ENCODE peak calls at places on chromosomes 3 and 15, in ten cellular contexts. M is K562, I is transverse colon, Y is stomach, E is sigmoid colon, Z is ovary, W is tibial nerve, C is HepG2, T is SK-N-SH, H is H1. R is an unnamed sample. For H3K36me3, the result is how much of the 10 kb centered on the place peaks cover.

GRCh38 chr15:66293419-66294156 is at the start of gene DIS3L:
- DNase-seq in Z (peak), H (no peak), I (peak), E (peak), C (peak), M (peak), Y (peak), T (peak), W (peak), R (peak)

GRCh38 chr3:194540268-194540937 is 53.6 kb upstream of the ATP13A3 start:
- DNase-seq in C (no peak), W (no peak), Z (peak), H (no peak), E (no peak), I (no peak), T (no peak), Y (peak), M (no peak), R (peak)

GRCh38 chr15:51401872-51402517 is 60.5 kb downstream of the GLDN start:
- DNase-seq in W (no peak), H (no peak), Z (no peak), I (peak), C (peak), T (peak), M (peak), Y (peak), E (no peak), R (no peak)

GRCh38 chr3:190709351-190709773 is 153.1 kb downstream of the GMNC start:
- DNase-seq in M (no peak), C (no peak), Z (no peak), I (no peak), H (no peak), E (no peak), T (no peak), W (no peak), Y (no peak), R (no peak)

GRCh38 chr3:186277268-186277909 is 84.6 kb downstream of the DGKG start:
- DNase-seq in T (no peak), Y (no peak), C (peak), Z (no peak), I (no peak), E (no peak), W (no peak), M (peak), H (no peak), R (no peak)

GRCh38 chr15:47504624-47505256 is 212.6 kb upstream of the SEMA6D start:
- DNase-seq in H (no peak), Y (no peak), Z (no peak), E (no peak), I (no peak), T (no peak), W (no peak), M (no peak), C (no peak), R (no peak)

GRCh38 chr15:48928877-48929538 is 34.7 kb downstream of the SHC4 start:
- DNase-seq in Z (no peak), Y (no peak), W (no peak), E (no peak), I (no peak), T (no peak), M (no peak), H (no peak), C (no peak), R (no peak)

GRCh38 chr15:26767169-26767670 is 5.6 kb downstream of the GABRB3 start:
- DNase-seq in E (no peak), H (peak), T (peak), M (no peak), I (no peak), Y (no peak), W (no peak), Z (no peak), C (no peak), R (no peak)

GRCh38 chr15:80173022-80173759 is 20.4 kb downstream of the FAH start:
- DNase-seq in H (peak), W (peak), M (peak), E (peak), T (peak), Z (peak), C (peak), I (peak), Y (peak), R (no peak)

GRCh38 chr3:193211173-193211572 is 29.8 kb upstream of the PLAAT1 start:
- DNase-seq in E (no peak), Y (no peak), W (no peak), I (no peak), T (no peak), C (no peak), H (no peak), M (no peak), Z (no peak), R (no peak)

GRCh38 chr15:64634576-64635485 is 140.6 kb downstream of the RBPMS2 start:
- DNase-seq in Z (no peak), I (no peak), H (peak), C (peak), M (no peak), T (no peak), E (no peak), W (no peak), Y (no peak), R (no peak)

GRCh38 chr3:176937546-176937945 is 259.7 kb downstream of the TBL1XR1 start:
- DNase-seq in W (no peak), I (no peak), C (no peak), T (no peak), Y (no peak), M (no peak), E (no peak), Z (no peak), H (no peak), R (no peak)

GRCh38 chr15:25250906-25251622 is 187.8 kb downstream of the UBE3A start:
- DNase-seq in Z (no peak), M (no peak), T (no peak), E (peak), C (no peak), H (no peak), Y (no peak), W (no peak), I (no peak), R (peak)

GRCh38 chr15:38002883-38003477 is 68.5 kb downstream of the TMCO5A start:
- DNase-seq in Z (no peak), Y (peak), T (no peak), H (peak), C (peak), W (no peak), M (no peak), I (peak), E (no peak), R (no peak)

GRCh38 chr3:119034256-119035013 is at the start of gene IGSF11:
- DNase-seq in M (peak), Z (peak), C (peak), W (peak), Y (peak), E (peak), H (peak), I (peak), T (peak), R (peak)

GRCh38 chr3:133448478-133449122 is 48.7 kb downstream of the BFSP2 start:
- DNase-seq in I (peak), C (no peak), T (no peak), H (no peak), M (no peak), Y (no peak), Z (no peak), E (no peak), W (no peak), R (no peak)

GRCh38 chr3:146375214-146375613 is 94.1 kb downstream of the PLSCR2 start:
- DNase-seq in W (no peak), Z (peak), I (no peak), Y (no peak), M (no peak), C (no peak), E (no peak), H (no peak), T (no peak), R (no peak)

GRCh38 chr15:63049747-63050439 is 7.3 kb downstream of the TPM1 start:
- DNase-seq in H (no peak), C (peak), Y (no peak), E (no peak), I (no peak), M (no peak), Z (no peak), W (no peak), T (no peak), R (no peak)

GRCh38 chr3:78822741-78823140 is 945.1 kb downstream of the ROBO1 start:
- DNase-seq in H (no peak), W (no peak), C (no peak), E (no peak), Y (no peak), T (no peak), I (no peak), Z (no peak), M (no peak), R (no peak)

GRCh38 chr3:170961616-170962400 is 53.4 kb upstream of the EIF5A2 start:
- DNase-seq in Z (no peak), E (no peak), M (peak), H (no peak), T (peak), W (no peak), Y (no peak), I (no peak), C (peak), R (no peak)

GRCh38 chr15:80825361-80826030 is 46.3 kb downstream of the CEMIP start:
- DNase-seq in I (no peak), E (no peak), T (no peak), Y (no peak), Z (no peak), C (no peak), M (no peak), H (no peak), W (no peak), R (no peak)

GRCh38 chr3:179671709-179672337 is 19.0 kb downstream of the USP13 start:
- DNase-seq in T (no peak), E (no peak), W (no peak), I (no peak), H (no peak), C (peak), Z (no peak), Y (no peak), M (no peak), R (no peak)

GRCh38 chr3:56790016-56790950 is 11.5 kb downstream of the ARHGEF3 start:
- DNase-seq in T (no peak), H (no peak), W (no peak), Y (no peak), M (no peak), E (peak), Z (no peak), I (no peak), C (no peak), R (no peak)

GRCh38 chr3:126678691-126679317 is 23.9 kb upstream of the TXNRD3 start:
- DNase-seq in Y (no peak), I (peak), Z (no peak), E (no peak), W (no peak), M (no peak), T (no peak), H (no peak), C (no peak), R (no peak)

GRCh38 chr15:88752956-88753355 is 50.3 kb upstream of the ACAN start:
- DNase-seq in M (no peak), I (no peak), E (no peak), Z (no peak), H (no peak), W (no peak), C (no peak), T (no peak), Y (no peak), R (no peak)

GRCh38 chr3:108380128-108380795 is 83.9 kb downstream of the HHLA2 start:
- DNase-seq in E (no peak), M (no peak), I (no peak), T (no peak), W (no peak), Y (no peak), Z (no peak), H (no peak), C (no peak), R (no peak)

GRCh38 chr15:42319206-42319605 is 40.1 kb upstream of the CAPN3 start:
- DNase-seq in T (no peak), I (no peak), Y (no peak), H (no peak), E (no peak), C (no peak), W (no peak), Z (no peak), M (no peak), R (no peak)

GRCh38 chr15:72706266-72706665 is 20.3 kb downstream of the BBS4 start:
- DNase-seq in Z (no peak), C (no peak), M (peak), Y (no peak), H (no peak), W (no peak), E (no peak), I (no peak), T (no peak), R (no peak)

GRCh38 chr15:55334997-55335396 is 16.0 kb downstream of the PIGB start:
- DNase-seq in M (no peak), C (peak), E (no peak), H (no peak), T (no peak), W (no peak), I (no peak), Y (no peak), Z (no peak), R (no peak)

GRCh38 chr3:132629928-132630327 is 29.7 kb downstream of the ACAD11 start:
- DNase-seq in T (no peak), W (no peak), C (no peak), E (no peak), Z (no peak), M (no peak), Y (no peak), H (no peak), I (no peak), R (no peak)

GRCh38 chr3:31077021-31077601 is 182.7 kb upstream of the GADL1 start:
- DNase-seq in M (peak), Y (no peak), H (no peak), Z (no peak), E (no peak), T (no peak), I (no peak), W (no peak), C (peak), R (no peak)

GRCh38 chr3:179954226-179954870 is 82.4 kb downstream of the PEX5L start:
- DNase-seq in W (no peak), C (no peak), Y (no peak), H (no peak), M (no peak), T (no peak), I (no peak), Z (no peak), E (no peak), R (no peak)

GRCh38 chr3:32238027-32238815 is at the start of gene CMTM8:
- DNase-seq in Z (no peak), T (peak), M (peak), I (peak), H (no peak), W (no peak), E (no peak), Y (peak), C (peak), R (peak)

GRCh38 chr3:46692566-46692983 is 904 bp downstream of the ALS2CL start:
- DNase-seq in M (no peak), Z (peak), T (no peak), C (no peak), H (no peak), I (peak), E (no peak), Y (peak), W (no peak), R (peak)

GRCh38 chr15:60390231-60390630 is 7.6 kb downstream of the ANXA2 start:
- DNase-seq in Z (no peak), T (no peak), E (no peak), H (no peak), C (no peak), M (no peak), W (no peak), I (no peak), Y (no peak), R (no peak)
- H3K27ac ChIP-seq in Z (no peak), T (peak), E (peak), H (no peak), C (peak), M (no peak), W (peak), I (peak), Y (no peak), R (peak)

GRCh38 chr3:183032904-183033555 is 52.7 kb upstream of the DCUN1D1 start:
- DNase-seq in C (no peak), I (no peak), Y (no peak), T (no peak), W (no peak), Z (no peak), M (no peak), H (no peak), E (no peak), R (no peak)

GRCh38 chr3:183033746-183034145 is 53.4 kb upstream of the DCUN1D1 start:
- DNase-seq in W (no peak), T (no peak), I (no peak), Z (no peak), Y (no peak), C (no peak), E (no peak), M (no peak), H (no peak), R (no peak)

GRCh38 chr3:183027276-183027675 is 46.9 kb upstream of the DCUN1D1 start:
- DNase-seq in C (no peak), Y (no peak), H (no peak), I (no peak), T (no peak), E (no peak), W (no peak), Z (no peak), M (no peak), R (no peak)

GRCh38 chr3:183031826-183032225 is 51.5 kb upstream of the DCUN1D1 start:
- DNase-seq in T (no peak), Y (no peak), C (no peak), W (no peak), E (no peak), Z (no peak), M (no peak), I (no peak), H (no peak), R (no peak)

DNA sequence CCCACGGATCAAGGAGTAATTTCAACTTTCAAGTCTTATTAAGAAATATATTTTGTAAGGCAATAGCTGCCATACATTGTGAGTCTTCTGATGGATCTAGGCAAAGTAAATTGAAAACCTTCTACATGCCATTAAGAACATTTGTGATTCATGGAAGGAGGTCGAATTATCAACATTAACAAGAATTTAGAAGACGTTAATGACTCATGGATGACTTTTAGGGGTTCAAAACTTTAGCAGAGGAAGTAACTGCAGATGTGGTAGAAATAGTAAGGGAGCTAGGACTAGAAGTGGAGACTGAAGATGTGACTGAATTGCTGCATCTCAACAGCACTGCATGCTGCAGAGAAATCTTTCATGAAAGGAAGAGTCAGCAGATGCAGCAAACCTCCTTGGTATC is 48.1 kb upstream of the DCUN1D1 start:
- DNase-seq in M (no peak), H (no peak), T (no peak), E (no peak), W (no peak), I (no peak), C (no peak), Z (no peak), Y (no peak), R (no peak)
- H3K36me3 ChIP-seq in M (under half), H (under half), T (under half), E (under half), W (half or more), I (under half), C (under half), Z (under half), Y (half or more), R (half or more)

GRCh38 chr3:169722715-169723114 is 42.1 kb downstream of the TERC start:
- DNase-seq in I (no peak), T (no peak), H (no peak), E (no peak), M (no peak), C (no peak), W (no peak), Y (no peak), Z (no peak), R (no peak)
- TF ChIP-seq EP300 in I (no peak), T (no peak), H (no peak), E (no peak), M (no peak), C (no peak), W (no peak), Y (no peak), Z (no peak), R (no peak)

DNA sequence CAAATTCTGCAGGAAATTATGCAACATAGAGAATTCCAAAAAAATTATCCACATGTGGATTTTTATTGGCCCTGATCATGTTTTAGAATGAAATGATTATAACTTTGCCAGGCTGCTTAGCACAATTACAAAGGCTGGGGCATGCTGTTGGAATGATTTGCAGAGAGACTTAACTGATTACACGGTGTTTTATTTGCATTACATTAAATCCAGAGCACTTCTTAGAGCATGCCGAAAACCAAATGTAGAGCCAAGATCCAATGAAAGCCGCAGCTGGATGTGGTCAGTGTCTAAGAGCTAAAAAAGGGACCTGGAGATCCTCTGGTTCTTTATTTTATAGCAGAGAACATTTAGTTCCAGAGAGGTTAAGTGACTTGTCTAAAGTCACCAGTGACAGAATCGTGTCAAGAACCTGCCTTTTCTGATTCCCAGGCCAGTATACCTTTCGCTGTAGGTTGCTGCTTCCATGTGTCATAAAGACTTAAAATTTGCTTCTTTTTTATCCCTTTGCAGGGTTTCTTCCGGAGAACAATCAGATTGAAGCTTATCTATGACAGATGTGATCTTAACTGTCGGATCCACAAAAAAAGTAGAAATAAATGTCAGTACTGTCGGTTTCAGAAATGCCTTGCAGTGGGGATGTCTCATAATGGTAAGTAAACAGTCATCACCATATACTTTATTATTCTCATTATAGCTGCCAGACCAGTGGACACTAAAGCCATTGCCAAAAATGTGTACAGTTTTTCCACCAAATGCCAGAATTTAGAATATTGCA is 92.0 kb upstream of the TSEN2 start:
- DNase-seq in W (no peak), T (no peak), H (no peak), Y (no peak), Z (no peak), C (no peak), E (no peak), M (no peak), I (no peak), R (no peak)
- H3K27ac ChIP-seq in W (no peak), T (no peak), H (no peak), Y (no peak), Z (no peak), C (no peak), E (peak), M (no peak), I (peak), R (no peak)

GRCh38 chr3:10299679-10300078 is 6.9 kb upstream of the GHRL start:
- DNase-seq in H (no peak), C (no peak), Z (no peak), W (no peak), I (no peak), M (no peak), Y (no peak), E (no peak), T (no peak), R (no peak)

GRCh38 chr3:10303105-10303504 is 10.4 kb upstream of the GHRL start:
- DNase-seq in Z (no peak), T (no peak), Y (no peak), C (no peak), W (no peak), I (no peak), M (no peak), H (no peak), E (no peak), R (no peak)

GRCh38 chr3:10299175-10299574 is 6.4 kb upstream of the GHRL start:
- DNase-seq in C (no peak), Y (no peak), I (no peak), W (no peak), E (no peak), T (peak), M (no peak), Z (no peak), H (no peak), R (no peak)

GRCh38 chr3:10303785-10304184 is 11.0 kb upstream of the GHRL start:
- DNase-seq in C (no peak), Y (no peak), E (no peak), Z (no peak), T (no peak), H (no peak), M (no peak), W (no peak), I (no peak), R (no peak)

DNA sequence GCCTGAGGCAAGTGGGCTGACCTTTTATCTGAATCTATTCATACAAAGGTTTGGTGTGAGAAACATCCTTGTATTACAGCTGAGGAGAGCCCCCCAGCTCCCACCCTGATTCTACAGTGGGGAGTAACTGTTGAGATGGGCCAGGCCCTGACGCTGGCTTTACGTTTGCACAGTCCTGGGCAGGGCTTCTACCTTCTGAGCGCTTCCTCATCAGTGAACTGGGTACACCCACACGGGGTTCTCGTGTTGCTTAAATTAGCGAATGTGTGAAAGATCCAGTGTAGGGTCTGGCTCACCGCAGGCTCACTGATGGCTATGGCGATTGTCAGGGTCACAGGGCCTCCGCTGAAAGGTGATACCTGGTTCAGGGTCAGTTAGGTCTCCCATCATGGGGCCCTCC is 7.3 kb upstream of the GHRL start:
- DNase-seq in T (no peak), H (no peak), W (no peak), C (no peak), Y (no peak), I (no peak), E (no peak), M (no peak), Z (no peak), R (no peak)
- H3K36me3 ChIP-seq in T (half or more), H (under half), W (half or more), C (under half), Y (half or more), I (under half), E (half or more), M (half or more), Z (under half), R (half or more)